ENCODE peak calls at places on chromosomes 4 and X, in six cellular contexts. J is mammary epithelial cell, U is mesendoderm, K is GM23338, S is PC-3, P is fibroblast of lung. F is an unnamed sample.

GRCh38 chr4:53476232-53477037 is 99.0 kb downstream of the FIP1L1 start:
- DNase-seq in J (peak), U (peak), K (peak), S (peak), P (peak), F (peak)

GRCh38 chr4:81595798-81596610 is 124.3 kb upstream of the RASGEF1B start:
- DNase-seq in J (no peak), U (no peak), K (no peak), S (no peak), P (no peak), F (no peak)

GRCh38 chr4:40721730-40722171 is 28.0 kb upstream of the NSUN7 start:
- DNase-seq in J (no peak), U (no peak), K (no peak), S (peak), P (peak), F (no peak)

GRCh38 chrX:122625239-122625638 is 558.8 kb upstream of the GRIA3 start:
- DNase-seq in J (peak), U (no peak), K (no peak), S (no peak), P (peak), F (no peak)

GRCh38 chrX:10620121-10620699 is at the start of gene MID1:
- DNase-seq in J (peak), U (peak), K (peak), S (peak), P (peak), F (no peak)

GRCh38 chr4:149296503-149296902 is 519.1 kb downstream of the IQCM start:
- DNase-seq in J (no peak), U (no peak), K (peak), S (no peak), P (peak), F (no peak)

GRCh38 chr4:153651961-153652784 is 31.9 kb upstream of the TLR2 start:
- DNase-seq in J (peak), U (no peak), K (no peak), S (peak), P (no peak), F (no peak)

GRCh38 chr4:89164400-89164799 is 53.1 kb downstream of the TIGD2 start:
- DNase-seq in J (no peak), U (no peak), K (no peak), S (peak), P (no peak), F (peak)

GRCh38 chr4:85522836-85523235 is 47.9 kb downstream of the ARHGAP24 start:
- DNase-seq in J (no peak), U (peak), K (no peak), S (no peak), P (peak), F (no peak)

GRCh38 chr4:31089815-31090214 is 369.6 kb downstream of the PCDH7 start:
- DNase-seq in J (peak), U (no peak), K (no peak), S (peak), P (peak), F (no peak)

GRCh38 chr4:101458473-101458872 is 111.1 kb upstream of the PPP3CA start:
- DNase-seq in J (no peak), U (no peak), K (no peak), S (no peak), P (no peak), F (no peak)

GRCh38 chrX:72121381-72121780 is 10.3 kb downstream of the RTL5 start:
- DNase-seq in J (peak), U (no peak), K (no peak), S (peak), P (peak), F (peak)

GRCh38 chrX:141220342-141221008 is 21.8 kb downstream of the SPANXC start:
- DNase-seq in J (peak), U (peak), K (no peak), S (peak), P (peak), F (peak)

GRCh38 chr4:114015444-114015899 is 36.0 kb upstream of the ARSJ start:
- DNase-seq in J (peak), U (no peak), K (no peak), S (peak), P (peak), F (peak)

GRCh38 chrX:94560930-94561329 is 886.9 kb downstream of the FAM133A start:
- DNase-seq in J (no peak), U (no peak), K (no peak), S (no peak), P (no peak), F (no peak)

GRCh38 chr4:37478151-37478550 is 208.0 kb downstream of the RELL1 start:
- DNase-seq in J (no peak), U (no peak), K (no peak), S (no peak), P (no peak), F (no peak)

GRCh38 chr4:86014599-86014998 is 345.3 kb downstream of the MAPK10 start:
- DNase-seq in J (no peak), U (peak), K (peak), S (no peak), P (no peak), F (no peak)

GRCh38 chr4:94669672-94670664 is 87.8 kb upstream of the BMPR1B start:
- DNase-seq in J (no peak), U (no peak), K (no peak), S (peak), P (no peak), F (no peak)

GRCh38 chr4:54390670-54391069 is 161.6 kb downstream of the PDGFRA start:
- DNase-seq in J (no peak), U (peak), K (no peak), S (no peak), P (no peak), F (no peak)

GRCh38 chr4:76301068-76301774 is 5.3 kb upstream of the STBD1 start:
- DNase-seq in J (peak), U (peak), K (no peak), S (peak), P (peak), F (peak)

GRCh38 chr4:57639566-57640328 is 529.6 kb upstream of the IGFBP7 start:
- DNase-seq in J (no peak), U (peak), K (peak), S (no peak), P (no peak), F (no peak)

GRCh38 chr4:118776166-118776954 is 59.6 kb downstream of the SEC24D start:
- DNase-seq in J (peak), U (no peak), K (no peak), S (peak), P (peak), F (no peak)

GRCh38 chr4:2733001-2733843 is 22.9 kb downstream of the TNIP2 start:
- DNase-seq in J (no peak), U (no peak), K (no peak), S (no peak), P (no peak), F (peak)

GRCh38 chrX:119887721-119888425 is 7.8 kb upstream of the AKAP14 start:
- DNase-seq in J (no peak), U (peak), K (peak), S (peak), P (peak), F (peak)

GRCh38 chr4:120156115-120156718 is 89.6 kb upstream of the MAD2L1 start:
- DNase-seq in J (peak), U (peak), K (peak), S (peak), P (peak), F (no peak)

GRCh38 chr4:169611991-169612868 is at the start of gene NEK1:
- DNase-seq in J (peak), U (peak), K (peak), S (peak), P (peak), F (peak)

GRCh38 chr4:78057135-78057599 is at the start of gene FRAS1:
- DNase-seq in J (peak), U (peak), K (peak), S (peak), P (peak), F (peak)

GRCh38 chrX:18709833-18710232 is 2.4 kb downstream of the PPEF1 start:
- DNase-seq in J (no peak), U (no peak), K (no peak), S (no peak), P (no peak), F (no peak)

GRCh38 chrX:18719852-18720251 is 12.4 kb downstream of the PPEF1 start:
- DNase-seq in J (no peak), U (no peak), K (no peak), S (no peak), P (no peak), F (no peak)

DNA sequence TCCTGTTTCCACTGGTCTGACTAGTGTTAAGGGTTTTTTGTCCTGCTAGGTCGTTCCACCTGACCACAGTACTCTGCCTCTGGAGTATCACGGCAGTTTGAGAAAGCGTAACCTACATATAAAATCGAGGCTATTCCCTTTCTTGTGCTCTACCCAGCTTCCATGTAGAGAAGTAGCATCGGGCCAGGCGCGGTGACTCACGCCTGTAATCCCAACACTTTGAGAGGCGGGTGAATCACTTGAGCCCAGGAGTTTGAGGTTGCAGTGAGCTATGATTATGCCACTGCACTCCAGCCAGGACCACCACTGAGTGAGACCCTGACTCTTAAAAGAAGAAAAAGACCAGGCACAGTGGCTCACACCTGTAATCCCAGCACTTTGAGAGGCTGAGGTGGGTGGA is 7.5 kb downstream of the PPEF1 start:
- DNase-seq in J (no peak), U (no peak), K (no peak), S (no peak), P (no peak), F (no peak)
- H3K4me2 ChIP-seq in J (no peak), U (no peak), K (no peak), S (no peak), P (no peak), F (no peak)

GRCh38 chr4:182449186-182449880 is 206.1 kb downstream of the TENM3 start:
- DNase-seq in J (peak), U (peak), K (peak), S (peak), P (peak), F (no peak)

GRCh38 chr4:182453830-182454229 is 210.6 kb downstream of the TENM3 start:
- DNase-seq in J (no peak), U (no peak), K (peak), S (no peak), P (no peak), F (no peak)

GRCh38 chr4:182447938-182448280 is 204.7 kb downstream of the TENM3 start:
- DNase-seq in J (no peak), U (no peak), K (no peak), S (no peak), P (peak), F (peak)

GRCh38 chr4:182448281-182449151 is 205.3 kb downstream of the TENM3 start:
- DNase-seq in J (peak), U (peak), K (peak), S (peak), P (peak), F (peak)

DNA sequence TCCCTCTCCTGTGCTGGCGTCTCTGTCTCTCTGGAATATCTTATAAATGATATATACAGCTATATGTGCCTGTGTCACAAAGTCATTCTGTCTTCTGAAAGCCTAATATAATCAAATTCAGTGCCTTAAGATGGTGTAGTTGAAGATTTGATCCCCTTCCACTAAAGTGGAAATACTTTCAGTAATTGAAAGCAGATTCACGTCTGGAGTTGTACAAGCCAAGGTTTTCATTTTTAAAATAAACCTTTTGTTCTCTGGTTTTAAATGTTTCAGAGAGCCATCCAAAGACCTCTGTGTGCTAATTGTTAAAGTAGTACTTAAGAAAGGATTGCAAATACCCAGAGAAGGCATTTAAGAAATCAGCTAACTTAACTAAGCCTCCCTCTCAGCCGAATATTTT is 206.8 kb downstream of the TENM3 start:
- DNase-seq in J (no peak), U (no peak), K (no peak), S (no peak), P (peak), F (no peak)
- H3K4me3 ChIP-seq in J (peak), U (peak), K (peak), S (peak), P (peak), F (peak)

GRCh38 chr4:87232241-87232640 is 11.8 kb upstream of the KLHL8 start:
- DNase-seq in J (peak), U (no peak), K (no peak), S (no peak), P (no peak), F (no peak)

GRCh38 chr4:87227704-87228560 is 7.5 kb upstream of the KLHL8 start:
- DNase-seq in J (peak), U (no peak), K (no peak), S (no peak), P (no peak), F (no peak)

GRCh38 chr4:87229979-87230378 is 9.6 kb upstream of the KLHL8 start:
- DNase-seq in J (no peak), U (no peak), K (no peak), S (no peak), P (no peak), F (no peak)

GRCh38 chr4:87230806-87231205 is 10.4 kb upstream of the KLHL8 start:
- DNase-seq in J (no peak), U (no peak), K (no peak), S (no peak), P (no peak), F (no peak)

DNA sequence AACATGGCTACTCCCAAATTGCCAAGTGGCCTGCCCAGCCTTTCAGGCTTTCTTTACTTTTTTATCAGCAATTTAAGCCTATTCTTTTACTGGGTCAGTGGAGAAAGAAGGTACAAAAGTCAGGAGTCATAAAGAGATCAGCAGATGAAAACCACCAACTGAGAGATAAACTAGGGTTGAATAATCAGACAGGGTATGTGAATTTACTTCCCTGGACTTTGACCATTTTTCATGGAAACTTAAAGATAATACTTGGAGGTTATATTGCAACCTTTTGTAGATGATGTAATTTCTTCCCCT is 8.1 kb upstream of the KLHL8 start:
- DNase-seq in J (no peak), U (no peak), K (no peak), S (no peak), P (no peak), F (no peak)
- H3K4me2 ChIP-seq in J (no peak), U (no peak), K (no peak), S (no peak), P (no peak), F (no peak)

GRCh38 chr4:112511294-112512118 is 4.5 kb downstream of the NEUROG2 start:
- DNase-seq in J (no peak), U (peak), K (peak), S (no peak), P (no peak), F (peak)
- H3K4me3 ChIP-seq in J (no peak), U (no peak), K (peak), S (no peak), P (no peak), F (no peak)